ENCODE peak calls at places on chromosomes 4 and X, in five cellular contexts. R is spleen, E is HepG2, M is cardiac muscle cell, W is PC-3. L is an unnamed sample. For H3K27me3 and H3K4me1, the result is how much of the 10 kb centered on the place peaks cover.

GRCh38 chr4:169348541-169348940 is 77.8 kb upstream of the SH3RF1 start:
- DNase-seq in R (no peak), E (no peak), M (no peak), W (no peak), L (peak)

GRCh38 chrX:41353964-41354363 is 20.0 kb downstream of the DDX3X start:
- DNase-seq in R (no peak), E (no peak), M (no peak), W (no peak), L (no peak)

GRCh38 chr4:139658983-139659382 is 6.6 kb upstream of the MGST2 start:
- DNase-seq in R (no peak), E (no peak), M (no peak), W (no peak), L (no peak)

GRCh38 chrX:136747003-136747986 is 33.4 kb downstream of the ARHGEF6 start:
- DNase-seq in R (no peak), E (no peak), M (no peak), W (no peak), L (no peak)

GRCh38 chr4:39706334-39706733 is 8.4 kb downstream of the UBE2K start:
- DNase-seq in R (no peak), E (peak), M (no peak), W (peak), L (peak)

GRCh38 chr4:1356181-1356998 is 9.4 kb downstream of the UVSSA start:
- DNase-seq in R (peak), E (peak), M (peak), W (peak), L (peak)

GRCh38 chr4:137623013-137623412 is 90.7 kb upstream of the PCDH18 start:
- DNase-seq in R (no peak), E (peak), M (no peak), W (no peak), L (no peak)

GRCh38 chr4:184538023-184538599 is 63.8 kb upstream of the IRF2 start:
- DNase-seq in R (peak), E (peak), M (peak), W (peak), L (peak)

GRCh38 chrX:118878977-118879376 is 55.4 kb downstream of the ZCCHC12 start:
- DNase-seq in R (no peak), E (no peak), M (no peak), W (no peak), L (no peak)

GRCh38 chr4:3286335-3287175 is 6.3 kb upstream of the RGS12 start:
- DNase-seq in R (no peak), E (no peak), M (no peak), W (no peak), L (peak)

GRCh38 chrX:132023117-132023895 is at the start of gene STK26:
- DNase-seq in R (peak), E (peak), M (peak), W (peak), L (peak)

GRCh38 chrX:1676866-1677265 is 62.0 kb downstream of the ASMT start:
- DNase-seq in R (peak), E (no peak), M (no peak), W (no peak), L (peak)

GRCh38 chrX:50769389-50770063 is 44.5 kb downstream of the SHROOM4 start:
- DNase-seq in R (no peak), E (no peak), M (no peak), W (no peak), L (no peak)

GRCh38 chrX:110795645-110796510 is at the start of gene CHRDL1:
- DNase-seq in R (no peak), E (no peak), M (peak), W (no peak), L (peak)

GRCh38 chrX:12989456-12989855 is 14.5 kb downstream of the TMSB4X start:
- DNase-seq in R (no peak), E (no peak), M (no peak), W (no peak), L (no peak)

GRCh38 chr4:122045533-122045932 is 93.7 kb upstream of the TRPC3 start:
- DNase-seq in R (no peak), E (peak), M (peak), W (peak), L (peak)

GRCh38 chrX:121009764-121010163 is 24.2 kb upstream of the CT47A1 start:
- DNase-seq in R (no peak), E (no peak), M (no peak), W (no peak), L (no peak)

GRCh38 chrX:5595570-5595969 is 633.1 kb downstream of the NLGN4X start:
- DNase-seq in R (no peak), E (no peak), M (no peak), W (no peak), L (no peak)

GRCh38 chr4:15327311-15328298 is 100.2 kb upstream of the C1QTNF7 start:
- DNase-seq in R (no peak), E (no peak), M (no peak), W (no peak), L (no peak)

GRCh38 chr4:1720163-1720983 is 750 bp downstream of the TMEM129 start:
- DNase-seq in R (peak), E (no peak), M (peak), W (no peak), L (peak)

GRCh38 chr4:159267940-159268327 is 165.1 kb downstream of the RAPGEF2 start:
- DNase-seq in R (no peak), E (no peak), M (no peak), W (no peak), L (no peak)

GRCh38 chr4:42515156-42515884 is 118.0 kb downstream of the SHISA3 start:
- DNase-seq in R (no peak), E (no peak), M (no peak), W (no peak), L (no peak)

GRCh38 chrX:129723511-129723910 is 15.3 kb upstream of the XPNPEP2 start:
- DNase-seq in R (no peak), E (no peak), M (no peak), W (peak), L (no peak)

GRCh38 chrX:132594129-132594528 is 105.3 kb upstream of the MBNL3 start:
- DNase-seq in R (no peak), E (peak), M (no peak), W (peak), L (no peak)

GRCh38 chrX:72100824-72101351 is 30.8 kb downstream of the RTL5 start:
- DNase-seq in R (peak), E (no peak), M (no peak), W (no peak), L (no peak)

DNA sequence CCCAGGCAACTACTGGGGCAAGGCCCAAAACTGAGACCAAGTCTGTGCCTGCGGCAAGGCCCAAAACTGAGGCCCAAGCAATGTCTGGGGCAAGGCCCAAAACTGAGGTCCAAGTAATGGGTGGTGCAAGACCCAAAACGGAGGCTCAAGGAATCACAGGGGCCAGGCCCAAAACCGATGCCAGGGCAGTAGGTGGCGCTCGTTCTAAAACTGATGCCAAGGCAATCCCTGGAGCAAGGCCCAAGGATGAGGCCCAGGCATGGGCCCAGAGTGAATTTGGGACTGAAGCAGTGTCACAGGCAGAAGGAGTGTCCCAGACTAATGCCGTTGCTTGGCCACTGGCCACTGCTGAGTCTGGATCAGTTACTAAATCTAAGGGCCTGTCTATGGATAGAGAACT is 2.7 kb downstream of the GPRASP2 start:
- DNase-seq in R (no peak), E (no peak), M (no peak), W (no peak), L (no peak)
- TF ChIP-seq CTCF in R (no peak), E (no peak), M (no peak), W (no peak), L (no peak)

GRCh38 chrX:53013291-53013690 is 35.3 kb upstream of the GPR173 start:
- DNase-seq in R (no peak), E (no peak), M (no peak), W (no peak), L (no peak)

GRCh38 chrX:53003111-53003510 is 44.8 kb upstream of the FAM156A start:
- DNase-seq in R (no peak), E (no peak), M (no peak), W (no peak), L (no peak)

GRCh38 chrX:53004038-53004437 is 44.6 kb upstream of the GPR173 start:
- DNase-seq in R (no peak), E (no peak), M (peak), W (no peak), L (no peak)

GRCh38 chrX:53009032-53009431 is 39.6 kb upstream of the GPR173 start:
- DNase-seq in R (no peak), E (no peak), M (no peak), W (no peak), L (no peak)
- H3K27me3 ChIP-seq in R (under half), E (under half), M (under half), W (under half), L (under half)

GRCh38 chr4:53928825-53929224 is 135.6 kb downstream of the CHIC2 start:
- DNase-seq in R (no peak), E (no peak), M (no peak), W (no peak), L (no peak)
- H3K4me1 ChIP-seq in R (under half), E (under half), M (under half), W (under half), L (under half)

GRCh38 chr4:48832571-48832970 is 1.7 kb downstream of the OCIAD1 start:
- DNase-seq in R (no peak), E (no peak), M (peak), W (no peak), L (no peak)
- TF ChIP-seq CTCF in R (no peak), E (no peak), M (no peak), W (no peak), L (no peak)

L was measured in testis.